ENCODE peak calls at places on chromosomes 11 and 22, in four cellular contexts. Z, R, N and F are unnamed samples.
A peak's percentile ranks its signal among the peaks of the same experiment; 100 is the strongest.

GRCh38 chr11:73170140-73170539 is 28.0 kb upstream of the FCHSD2 start:
- DNase-seq in Z (no peak), R (peak; percentile 32), N (no peak), F (no peak)

GRCh38 chr11:3627291-3627690 is 14.5 kb downstream of the ART5 start:
- DNase-seq in Z (no peak), R (peak; percentile 25), N (no peak), F (no peak)

GRCh38 chr11:69919659-69920499 is 100.7 kb upstream of the FGF3 start:
- DNase-seq in Z (no peak), R (peak; percentile 53), N (no peak), F (peak; percentile 31)

GRCh38 chr22:26481694-26482093 is 1.9 kb downstream of the HPS4 start:
- DNase-seq in Z (no peak), R (no peak), N (no peak), F (no peak)

GRCh38 chr22:39463277-39463676 is 6.5 kb downstream of the MGAT3 start:
- DNase-seq in Z (no peak), R (no peak), N (no peak), F (no peak)

GRCh38 chr11:6315811-6316425 is 4.4 kb downstream of the CAVIN3 start:
- DNase-seq in Z (peak; percentile 53), R (peak; percentile 79), N (peak; percentile 67), F (peak; percentile 81)

GRCh38 chr22:40137132-40137531 is 40.6 kb upstream of the TNRC6B start:
- DNase-seq in Z (no peak), R (no peak), N (no peak), F (no peak)

GRCh38 chr22:44686873-44687600 is 15.0 kb upstream of the PRR5 start:
- DNase-seq in Z (no peak), R (no peak), N (no peak), F (no peak)

GRCh38 chr11:27296406-27296994 is 66.5 kb downstream of the CCDC34 start:
- DNase-seq in Z (no peak), R (no peak), N (no peak), F (peak; percentile 68)

GRCh38 chr22:33823552-33823951 is 96.7 kb downstream of the LARGE1 start:
- DNase-seq in Z (no peak), R (no peak), N (no peak), F (no peak)

GRCh38 chr11:75606099-75606498 is 44.0 kb downstream of the SERPINH1 start:
- DNase-seq in Z (no peak), R (no peak), N (no peak), F (no peak)

GRCh38 chr11:132402056-132402684 is 1031.8 kb downstream of the NTM start:
- DNase-seq in Z (no peak), R (no peak), N (no peak), F (peak; percentile 63)

GRCh38 chr22:25318081-25318823 is 98.8 kb downstream of the CRYBB2 start:
- DNase-seq in Z (no peak), R (no peak), N (no peak), F (peak; percentile 38)

GRCh38 chr11:128860571-128861361 is 6.3 kb downstream of the KCNJ1 start:
- DNase-seq in Z (no peak), R (no peak), N (no peak), F (no peak)

GRCh38 chr11:66002648-66003225 is 434 bp downstream of the BANF1 start:
- DNase-seq in Z (peak; percentile 60), R (no peak), N (no peak), F (no peak)

GRCh38 chr11:59285716-59286260 is 72.9 kb upstream of the OR5AN1 start:
- DNase-seq in Z (no peak), R (no peak), N (no peak), F (no peak)

GRCh38 chr11:85768473-85769146 is 42.3 kb downstream of the SYTL2 start:
- DNase-seq in Z (no peak), R (no peak), N (no peak), F (no peak)

GRCh38 chr11:46930089-46930488 is 6.5 kb upstream of the CSTPP1 start:
- DNase-seq in Z (no peak), R (no peak), N (no peak), F (no peak)

GRCh38 chr22:40401532-40401931 is 31.1 kb downstream of the SGSM3 start:
- DNase-seq in Z (no peak), R (peak; percentile 79), N (no peak), F (no peak)

GRCh38 chr22:48141301-48141700 is 1378.9 kb downstream of the TBC1D22A start:
- DNase-seq in Z (no peak), R (no peak), N (no peak), F (no peak)

GRCh38 chr11:107457205-107457557 is 444 bp downstream of the CWF19L2 start:
- DNase-seq in Z (no peak), R (no peak), N (no peak), F (peak; percentile 12)

GRCh38 chr11:65381721-65382035 is 768 bp downstream of the SLC25A45 start:
- DNase-seq in Z (no peak), R (no peak), N (no peak), F (no peak)

GRCh38 chr11:60957188-60957587 is 5.2 kb upstream of the SLC15A3 start:
- DNase-seq in Z (no peak), R (no peak), N (no peak), F (no peak)

GRCh38 chr11:55658608-55659007 is 3.4 kb upstream of the OR4C6 start:
- DNase-seq in Z (no peak), R (no peak), N (no peak), F (no peak)

GRCh38 chr11:102364991-102365390 is 18.0 kb downstream of the BIRC2 start:
- DNase-seq in Z (no peak), R (no peak), N (no peak), F (no peak)

GRCh38 chr11:124889692-124890091 is 8.0 kb downstream of the ROBO4 start:
- DNase-seq in Z (no peak), R (no peak), N (no peak), F (peak; percentile 7)

DNA sequence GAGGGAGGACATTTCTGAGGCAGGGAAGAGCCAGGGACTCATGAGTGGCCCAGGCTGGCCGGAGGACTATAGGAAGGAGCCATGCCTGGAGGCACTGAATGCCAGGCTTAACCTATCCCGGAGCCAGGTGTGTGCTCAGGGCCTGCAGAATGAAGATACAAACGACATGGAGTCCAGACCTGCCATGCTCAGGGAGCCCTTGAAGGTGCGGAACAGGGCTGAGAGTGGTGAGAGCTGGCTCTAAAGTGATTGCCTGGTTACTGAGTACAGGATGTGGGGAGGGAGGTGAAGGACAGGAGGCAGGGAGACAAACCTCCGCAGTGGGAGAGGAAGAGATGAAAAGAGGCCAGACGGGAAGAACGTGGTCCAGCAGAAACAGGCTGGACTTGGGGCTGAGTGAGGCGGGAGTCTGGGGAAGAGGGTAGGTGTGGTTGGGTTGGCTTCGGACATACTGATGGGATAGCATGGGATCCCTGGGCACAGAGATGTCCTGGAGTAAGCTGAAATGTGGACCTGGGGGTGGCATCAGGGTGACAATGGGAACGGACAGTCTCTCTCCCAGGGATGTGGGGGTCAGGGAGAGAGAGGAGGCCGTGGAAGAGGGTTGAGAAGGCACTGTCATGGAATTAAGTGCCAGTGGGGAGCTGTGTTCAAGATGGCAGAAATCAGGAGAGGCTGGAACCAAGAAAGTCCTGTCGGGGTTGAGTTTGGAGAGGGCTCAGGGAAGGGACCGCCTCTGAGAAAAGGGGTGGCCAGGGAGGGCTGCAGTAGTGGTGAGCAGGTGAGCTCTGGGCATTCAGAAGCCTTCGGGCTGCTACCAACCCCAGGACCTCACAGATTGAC is 1.5 kb upstream of the ANKRD13D start:
- DNase-seq in Z (no peak), R (peak; percentile 86), N (no peak), F (no peak)
- H3K36me3 ChIP-seq in Z (no peaks in the 10 kb centered on the region), R (peaks cover 60% of the 10 kb centered on the region), N (peaks cover 59% of the 10 kb centered on the region), F (peaks cover 15% of the 10 kb centered on the region)

GRCh38 chr22:30425327-30425615 is 297 bp upstream of the MTFP1 start:
- DNase-seq in Z (no peak), R (no peak), N (no peak), F (no peak)

GRCh38 chr22:30424471-30425326 is 869 bp upstream of the MTFP1 start:
- DNase-seq in Z (no peak), R (no peak), N (no peak), F (no peak)

GRCh38 chr22:30423296-30423958 is 2.1 kb upstream of the MTFP1 start:
- DNase-seq in Z (peak; percentile 66), R (peak; percentile 93), N (peak; percentile 88), F (peak; percentile 85)

GRCh38 chr22:30422481-30423295 is 2.9 kb upstream of the MTFP1 start:
- DNase-seq in Z (peak; percentile 73), R (no peak), N (peak; percentile 80), F (peak; percentile 76)

DNA sequence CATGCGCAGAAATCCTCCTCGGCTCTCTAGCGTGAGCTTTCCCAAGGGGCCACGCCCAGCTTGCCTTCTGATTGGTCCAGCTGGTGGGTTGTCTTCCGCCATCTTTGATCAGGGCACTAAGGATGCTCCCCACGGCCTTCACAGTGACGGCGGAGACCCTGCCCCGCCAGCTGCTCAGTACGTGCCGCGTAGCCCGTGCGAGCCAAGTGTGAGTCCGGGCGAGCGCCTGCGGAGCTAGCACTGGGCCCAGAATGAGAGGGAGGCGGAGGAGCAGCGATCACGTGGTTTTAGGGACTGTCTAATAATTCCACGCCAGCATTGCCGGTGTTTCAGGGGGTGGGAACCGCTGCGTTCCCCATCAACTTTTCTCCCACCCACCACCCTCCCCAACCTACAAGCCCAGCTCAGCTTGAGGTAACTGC is 1.6 kb upstream of the MTFP1 start:
- DNase-seq in Z (peak; percentile 99), R (peak; percentile 99), N (peak; percentile 98), F (peak; percentile 97)
- H3K4me3 ChIP-seq in Z (peak overlapping the region; percentile 67), R (peak overlapping the region; percentile 96), N (peak overlapping the region; percentile 74), F (peak overlapping the region; percentile 85)

GRCh38 chr11:13494051-13494450 is 1.7 kb downstream of the PTH start:
- DNase-seq in Z (no peak), R (no peak), N (no peak), F (no peak)

DNA sequence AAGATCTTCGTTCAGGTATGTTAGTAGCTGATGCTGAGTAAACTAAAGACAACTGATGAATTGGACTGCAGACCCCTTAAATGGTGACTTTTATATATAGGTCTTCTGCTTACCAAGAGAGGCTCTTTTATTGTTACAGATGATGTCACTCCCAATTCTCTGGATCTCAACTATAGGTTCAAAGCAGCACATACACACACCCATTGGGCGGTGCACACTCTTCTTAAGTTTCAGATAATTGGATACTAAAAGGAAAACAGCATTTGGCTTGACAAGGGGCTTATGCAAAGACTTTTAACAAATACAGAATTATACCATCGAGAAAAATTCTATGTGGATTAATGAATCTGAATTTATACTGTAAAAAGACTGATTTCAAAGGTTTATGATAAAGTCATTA is at the start of gene PTH:
- DNase-seq in Z (no peak), R (no peak), N (no peak), F (no peak)
- H3K27me3 ChIP-seq in Z (no peaks in the 10 kb centered on the region), R (no peaks in the 10 kb centered on the region), N (no peaks in the 10 kb centered on the region), F (no peaks in the 10 kb centered on the region)

GRCh38 chr22:49790912-49791311 is 36.8 kb downstream of the BRD1 start:
- DNase-seq in Z (no peak), R (no peak), N (no peak), F (no peak)

GRCh38 chr22:49789289-49790141 is 38.2 kb downstream of the BRD1 start:
- DNase-seq in Z (no peak), R (peak; percentile 83), N (no peak), F (peak; percentile 74)

GRCh38 chr22:49786976-49787843 is 40.5 kb downstream of the BRD1 start:
- DNase-seq in Z (no peak), R (no peak), N (no peak), F (peak; percentile 65)

GRCh38 chr22:49787861-49788260 is 39.8 kb downstream of the BRD1 start:
- DNase-seq in Z (no peak), R (no peak), N (no peak), F (no peak)

GRCh38 chr22:49788492-49788891 is 39.2 kb downstream of the BRD1 start:
- DNase-seq in Z (no peak), R (peak; percentile 85), N (no peak), F (peak; percentile 44)
- H3K36me3 ChIP-seq in Z (peaks cover 18% of the 10 kb centered on the region), R (peaks cover 51% of the 10 kb centered on the region), N (peaks cover 61% of the 10 kb centered on the region), F (peaks cover 10% of the 10 kb centered on the region)